ENCODE peak calls at places on chromosomes 2 and 18, in five cellular contexts. H, V, D, X and B are unnamed samples.

GRCh38 chr18:9081940-9082339 is 20.6 kb upstream of the NDUFV2 start:
- DNase-seq in H (no peak), V (no peak), D (no peak), X (no peak), B (no peak)

GRCh38 chr2:38230756-38231155 is 146.3 kb downstream of the ATL2 start:
- DNase-seq in H (no peak), V (no peak), D (no peak), X (no peak), B (no peak)

GRCh38 chr2:85710687-85711577 is 16.8 kb downstream of the GNLY start:
- DNase-seq in H (peak), V (peak), D (no peak), X (peak), B (no peak)

GRCh38 chr18:48866028-48866733 is 84.6 kb downstream of the SMAD7 start:
- DNase-seq in H (no peak), V (peak), D (peak), X (no peak), B (peak)

GRCh38 chr2:233476651-233477547 is 89.7 kb downstream of the USP40 start:
- DNase-seq in H (no peak), V (no peak), D (no peak), X (no peak), B (no peak)

GRCh38 chr2:136389809-136390208 is 271.9 kb upstream of the CXCR4 start:
- DNase-seq in H (no peak), V (no peak), D (no peak), X (no peak), B (no peak)

GRCh38 chr2:191206613-191207471 is 38.4 kb upstream of the MYO1B start:
- DNase-seq in H (no peak), V (no peak), D (no peak), X (peak), B (no peak)

GRCh38 chr2:20609995-20610357 is 40.9 kb downstream of the HS1BP3 start:
- DNase-seq in H (peak), V (no peak), D (no peak), X (no peak), B (peak)

GRCh38 chr2:43312751-43313641 is 86.6 kb upstream of the ZFP36L2 start:
- DNase-seq in H (no peak), V (peak), D (peak), X (peak), B (no peak)

GRCh38 chr18:62957885-62958472 is 242.6 kb downstream of the PHLPP1 start:
- DNase-seq in H (peak), V (peak), D (peak), X (peak), B (no peak)

GRCh38 chr2:133836691-133837090 is 268.4 kb upstream of the NCKAP5 start:
- DNase-seq in H (no peak), V (no peak), D (no peak), X (no peak), B (no peak)

GRCh38 chr2:241261628-241262027 is 53.8 kb downstream of the HDLBP start:
- DNase-seq in H (no peak), V (no peak), D (no peak), X (no peak), B (no peak)

GRCh38 chr2:113799375-113799774 is 42.9 kb upstream of the SLC35F5 start:
- DNase-seq in H (no peak), V (peak), D (no peak), X (no peak), B (no peak)

GRCh38 chr2:10007440-10007839 is 35.9 kb upstream of the KLF11 start:
- DNase-seq in H (no peak), V (no peak), D (peak), X (no peak), B (peak)

GRCh38 chr2:31240406-31241365 is 6.7 kb downstream of the EHD3 start:
- DNase-seq in H (no peak), V (no peak), D (no peak), X (no peak), B (no peak)

GRCh38 chr18:54222922-54223567 is 1.4 kb downstream of the MBD2 start:
- DNase-seq in H (no peak), V (no peak), D (peak), X (no peak), B (no peak)

GRCh38 chr18:62625019-62625418 is 90.3 kb upstream of the PHLPP1 start:
- DNase-seq in H (no peak), V (no peak), D (no peak), X (peak), B (no peak)

GRCh38 chr2:11502740-11503292 is 31.0 kb upstream of the GREB1 start:
- DNase-seq in H (no peak), V (no peak), D (no peak), X (peak), B (no peak)

GRCh38 chr2:14587119-14587518 is 45.4 kb upstream of the LRATD1 start:
- DNase-seq in H (no peak), V (no peak), D (no peak), X (peak), B (no peak)

GRCh38 chr2:134985061-134985460 is 62.2 kb downstream of the MAP3K19 start:
- DNase-seq in H (no peak), V (no peak), D (no peak), X (no peak), B (no peak)